ENCODE peak calls at places on chromosomes 16 and 17, in five cellular contexts. K is adrenal gland, L is lower lobe of right lung, Y is PC-3, X is uterus. Z is an unnamed sample.

GRCh38 chr16:1108299-1109252 is 12.5 kb upstream of the C1QTNF8 start:
- DNase-seq in K (peak; percentile 92), L (no peak), X (peak; percentile 55), Y (peak; percentile 49), Z (peak; percentile 34)

GRCh38 chr16:3718019-3718391 is 681 bp upstream of the TRAP1 start:
- DNase-seq in Y (no peak), L (no peak), X (no peak), K (no peak), Z (no peak)

GRCh38 chr16:58116046-58116445 is 13.1 kb downstream of the CFAP20 start:
- DNase-seq in L (no peak), K (no peak), X (no peak), Y (no peak), Z (no peak)

GRCh38 chr17:59356543-59357218 is 25.2 kb downstream of the YPEL2 start:
- DNase-seq in L (no peak), K (no peak), X (no peak), Y (no peak), Z (no peak)

GRCh38 chr16:3812469-3813172 is 67.9 kb downstream of the CREBBP start:
- DNase-seq in L (no peak), K (no peak), X (no peak), Y (no peak), Z (no peak)

GRCh38 chr16:21603920-21604319 is 4.5 kb downstream of the METTL9 start:
- DNase-seq in L (no peak), Y (no peak), K (peak; percentile 60), X (no peak), Z (no peak)

GRCh38 chr17:12256380-12256995 is 235.8 kb downstream of the MAP2K4 start:
- DNase-seq in K (peak; percentile 22), X (peak; percentile 56), L (no peak), Y (peak; percentile 69), Z (peak; percentile 67)

GRCh38 chr16:55542459-55543082 is 23.9 kb upstream of the CAPNS2 start:
- DNase-seq in Y (peak; percentile 59), K (no peak), X (no peak), L (no peak), Z (peak; percentile 77)

GRCh38 chr16:20879175-20880053 is 20.7 kb downstream of the DCUN1D3 start:
- DNase-seq in L (no peak), X (no peak), K (no peak), Y (peak; percentile 35), Z (peak; percentile 70)

GRCh38 chr17:72267601-72268000 is 146.8 kb downstream of the SOX9 start:
- DNase-seq in L (no peak), K (no peak), X (no peak), Y (no peak), Z (no peak)

GRCh38 chr17:59803377-59803757 is 89.4 kb downstream of the TUBD1 start:
- DNase-seq in X (no peak), Y (no peak), K (no peak), L (no peak), Z (no peak)

GRCh38 chr17:4157618-4158333 is 14.8 kb downstream of the CYB5D2 start:
- DNase-seq in L (no peak), Y (no peak), X (no peak), K (no peak), Z (no peak)

GRCh38 chr17:4159761-4160160 is 16.8 kb downstream of the CYB5D2 start:
- DNase-seq in K (no peak), Y (no peak), L (no peak), X (no peak), Z (no peak)

GRCh38 chr17:4155980-4156620 is 13.1 kb downstream of the CYB5D2 start:
- DNase-seq in X (no peak), L (no peak), Y (no peak), K (no peak), Z (no peak)

GRCh38 chr17:4154201-4154600 is 11.2 kb downstream of the CYB5D2 start:
- DNase-seq in L (no peak), X (no peak), Y (no peak), K (no peak), Z (no peak)

GRCh38 chr17:4156750-4157381 is 13.9 kb downstream of the CYB5D2 start:
- DNase-seq in K (no peak), Y (no peak), L (no peak), X (no peak), Z (no peak)
- TF ChIP-seq CTCF in K (no peak), Y (peak; percentile 20), L (no peak), X (no peak), Z (no peak)

GRCh38 chr16:81315271-81316175 is 761 bp downstream of the GAN start:
- DNase-seq in L (peak; percentile 71), K (peak; percentile 69), X (peak; percentile 43), Y (peak; percentile 42), Z (peak; percentile 46)
- TF ChIP-seq CTCF in L (no peak), K (no peak), X (peak; percentile 32), Y (no peak), Z (peak; percentile 23)

GRCh38 chr17:45293413-45294211 is 23.2 kb downstream of the MAP3K14 start:
- DNase-seq in X (peak; percentile 93), Y (peak; percentile 90), K (peak; percentile 97), L (peak; percentile 79), Z (peak; percentile 89)
- TF ChIP-seq CTCF in X (no peak), Y (peak; percentile 49), K (peak; percentile 10), L (no peak), Z (no peak)

DNA sequence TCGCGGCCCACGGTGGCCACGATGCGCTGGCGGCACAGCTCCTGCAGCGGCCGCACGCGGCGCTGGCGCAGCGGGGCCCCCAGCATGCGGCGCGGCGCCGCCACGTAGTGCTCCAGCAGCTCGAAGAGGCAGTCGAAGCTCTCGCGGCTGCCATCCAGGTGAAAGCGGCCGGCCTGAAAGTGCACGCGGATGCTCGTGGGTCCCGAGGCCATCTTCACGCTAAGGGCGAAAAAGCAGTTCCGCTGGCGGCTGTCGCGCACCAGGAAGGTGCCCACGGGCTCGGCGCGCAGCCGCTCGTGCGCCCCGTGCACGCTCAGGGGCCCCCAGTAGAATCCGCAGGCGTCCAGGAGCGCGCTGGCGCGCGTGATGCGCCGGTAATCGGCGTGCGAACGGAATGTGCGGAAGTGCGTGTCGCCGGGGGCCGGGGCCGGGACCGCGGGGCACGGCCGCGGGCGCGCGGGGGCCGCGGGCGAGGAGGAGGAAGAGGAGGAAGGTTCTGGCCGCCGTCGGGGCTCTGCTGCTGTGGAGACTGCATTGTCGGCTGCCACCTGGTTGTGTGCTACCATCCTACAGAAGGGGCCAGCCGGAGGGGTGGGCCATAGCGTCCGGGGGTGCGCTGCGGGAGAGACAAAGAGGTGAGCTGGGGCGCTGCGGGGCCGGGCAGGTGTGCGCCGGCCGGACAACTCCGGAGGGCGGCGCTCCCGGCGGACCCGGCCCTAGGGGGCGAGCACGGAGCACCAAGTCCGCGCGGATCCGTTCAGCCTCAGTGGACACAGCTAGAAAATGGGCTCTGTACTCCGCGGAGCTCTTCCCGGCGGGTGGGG is 879 bp downstream of the SOCS1 start:
- DNase-seq in K (peak; percentile 51), X (peak; percentile 45), Y (peak; percentile 52), L (peak; percentile 74), Z (peak; percentile 40)
- TF ChIP-seq CTCF in K (no peak), X (peak; percentile 25), Y (no peak), L (no peak), Z (no peak)

DNA sequence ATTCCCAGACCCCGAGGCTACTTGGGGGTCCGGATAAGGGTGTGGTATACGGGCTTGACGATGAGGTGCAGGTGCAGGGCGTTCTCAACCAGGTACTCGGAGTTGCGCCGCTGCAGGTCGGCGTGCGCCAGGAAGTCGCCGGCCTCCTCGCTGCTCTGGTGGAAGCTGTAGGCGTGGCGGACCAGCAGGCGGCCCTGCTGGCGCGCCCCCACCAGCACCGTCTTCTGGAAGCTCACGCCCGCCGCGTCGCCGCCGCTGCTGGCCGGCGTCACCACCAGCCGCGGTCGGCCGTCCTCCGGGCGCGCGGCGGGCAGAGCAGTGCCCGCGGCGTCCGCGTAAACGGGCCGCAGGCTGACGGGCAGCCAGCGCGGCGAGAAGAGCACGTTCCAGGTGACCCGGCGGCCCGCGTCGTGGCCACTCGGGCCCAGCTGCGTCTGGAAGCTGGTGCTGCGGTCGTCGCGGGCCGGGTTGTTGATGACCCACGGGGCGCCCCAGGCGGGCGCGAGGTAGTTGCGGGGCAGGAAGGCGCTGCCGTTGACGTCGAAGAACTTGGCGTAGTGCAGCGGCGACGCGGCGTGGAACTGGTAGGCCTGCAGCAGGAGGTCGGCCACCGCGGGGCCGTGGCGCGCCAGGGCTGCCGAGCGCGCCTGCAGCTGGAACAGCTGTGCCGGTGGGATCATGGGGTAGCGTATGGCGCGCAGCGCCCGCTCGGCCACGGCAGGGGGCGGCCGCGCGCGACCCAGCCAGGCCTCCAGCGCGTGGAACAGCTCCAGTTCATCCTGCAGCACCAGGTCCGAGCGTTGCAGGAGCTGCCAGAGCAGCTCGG is 4.8 kb downstream of the BTBD17 start:
- DNase-seq in K (no peak), X (no peak), L (no peak), Y (peak; percentile 29), Z (no peak)
- TF ChIP-seq CTCF in K (no peak), X (no peak), L (no peak), Y (no peak), Z (no peak)